ENCODE peak calls at places on chromosomes 7 and 10, in five cellular contexts. A, M, S, G and H are unnamed samples.

GRCh38 chr7:155457544-155458316 is at the start of gene EN2:
- DNase-seq in A (no peak), M (no peak), S (no peak), G (no peak), H (peak)

GRCh38 chr7:128837521-128837921 is 7.3 kb downstream of the FLNC start:
- DNase-seq in A (peak), M (no peak), S (no peak), G (no peak), H (peak)

GRCh38 chr7:19362099-19362498 is 216.9 kb upstream of the FERD3L start:
- DNase-seq in A (no peak), M (peak), S (no peak), G (peak), H (no peak)

GRCh38 chr10:88897019-88897853 is 17.2 kb downstream of the STAMBPL1 start:
- DNase-seq in A (no peak), M (peak), S (no peak), G (no peak), H (no peak)

GRCh38 chr10:133163889-133164815 is 4.1 kb downstream of the KNDC1 start:
- DNase-seq in A (no peak), M (no peak), S (no peak), G (no peak), H (peak)

GRCh38 chr7:90595341-90595800 is 750 bp upstream of the CDK14 start:
- DNase-seq in A (no peak), M (no peak), S (no peak), G (peak), H (no peak)

GRCh38 chr10:110414563-110415309 is 83.0 kb upstream of the DUSP5 start:
- DNase-seq in A (no peak), M (no peak), S (no peak), G (no peak), H (peak)

GRCh38 chr7:72183835-72184234 is 228.3 kb downstream of the CALN1 start:
- DNase-seq in A (no peak), M (peak), S (no peak), G (no peak), H (no peak)

GRCh38 chr7:112708236-112708635 is 82.0 kb downstream of the TMEM168 start:
- DNase-seq in A (no peak), M (no peak), S (no peak), G (no peak), H (no peak)

GRCh38 chr7:74493295-74493694 is 39.6 kb downstream of the GTF2IRD1 start:
- DNase-seq in A (no peak), M (no peak), S (no peak), G (no peak), H (no peak)

GRCh38 chr7:109793-110556 is 82.4 kb upstream of the FAM20C start:
- DNase-seq in A (no peak), M (no peak), S (no peak), G (no peak), H (no peak)

GRCh38 chr10:119642556-119643111 is 8.5 kb upstream of the BAG3 start:
- DNase-seq in A (no peak), M (no peak), S (no peak), G (no peak), H (no peak)

GRCh38 chr10:2933041-2933440 is 134.3 kb upstream of the PFKP start:
- DNase-seq in A (no peak), M (no peak), S (no peak), G (no peak), H (no peak)

GRCh38 chr7:39184387-39184786 is 206.7 kb downstream of the POU6F2 start:
- DNase-seq in A (no peak), M (no peak), S (no peak), G (no peak), H (no peak)

GRCh38 chr10:74049995-74050394 is 52.1 kb downstream of the VCL start:
- DNase-seq in A (no peak), M (no peak), S (no peak), G (no peak), H (no peak)

GRCh38 chr10:116702165-116702564 is 40.2 kb downstream of the HSPA12A start:
- DNase-seq in A (no peak), M (no peak), S (no peak), G (no peak), H (no peak)

GRCh38 chr10:37734971-37735370 is 122.4 kb downstream of the ZNF248 start:
- DNase-seq in A (no peak), M (no peak), S (no peak), G (no peak), H (no peak)

GRCh38 chr10:86333813-86334514 is 32.6 kb downstream of the GRID1 start:
- DNase-seq in A (no peak), M (no peak), S (no peak), G (no peak), H (peak)

GRCh38 chr10:86329896-86330680 is 36.5 kb downstream of the GRID1 start:
- DNase-seq in A (no peak), M (no peak), S (no peak), G (no peak), H (peak)

GRCh38 chr10:86331861-86332260 is 34.7 kb downstream of the GRID1 start:
- DNase-seq in A (no peak), M (no peak), S (no peak), G (no peak), H (peak)

GRCh38 chr10:86329093-86329710 is 37.4 kb downstream of the GRID1 start:
- DNase-seq in A (no peak), M (no peak), S (no peak), G (no peak), H (peak)

DNA sequence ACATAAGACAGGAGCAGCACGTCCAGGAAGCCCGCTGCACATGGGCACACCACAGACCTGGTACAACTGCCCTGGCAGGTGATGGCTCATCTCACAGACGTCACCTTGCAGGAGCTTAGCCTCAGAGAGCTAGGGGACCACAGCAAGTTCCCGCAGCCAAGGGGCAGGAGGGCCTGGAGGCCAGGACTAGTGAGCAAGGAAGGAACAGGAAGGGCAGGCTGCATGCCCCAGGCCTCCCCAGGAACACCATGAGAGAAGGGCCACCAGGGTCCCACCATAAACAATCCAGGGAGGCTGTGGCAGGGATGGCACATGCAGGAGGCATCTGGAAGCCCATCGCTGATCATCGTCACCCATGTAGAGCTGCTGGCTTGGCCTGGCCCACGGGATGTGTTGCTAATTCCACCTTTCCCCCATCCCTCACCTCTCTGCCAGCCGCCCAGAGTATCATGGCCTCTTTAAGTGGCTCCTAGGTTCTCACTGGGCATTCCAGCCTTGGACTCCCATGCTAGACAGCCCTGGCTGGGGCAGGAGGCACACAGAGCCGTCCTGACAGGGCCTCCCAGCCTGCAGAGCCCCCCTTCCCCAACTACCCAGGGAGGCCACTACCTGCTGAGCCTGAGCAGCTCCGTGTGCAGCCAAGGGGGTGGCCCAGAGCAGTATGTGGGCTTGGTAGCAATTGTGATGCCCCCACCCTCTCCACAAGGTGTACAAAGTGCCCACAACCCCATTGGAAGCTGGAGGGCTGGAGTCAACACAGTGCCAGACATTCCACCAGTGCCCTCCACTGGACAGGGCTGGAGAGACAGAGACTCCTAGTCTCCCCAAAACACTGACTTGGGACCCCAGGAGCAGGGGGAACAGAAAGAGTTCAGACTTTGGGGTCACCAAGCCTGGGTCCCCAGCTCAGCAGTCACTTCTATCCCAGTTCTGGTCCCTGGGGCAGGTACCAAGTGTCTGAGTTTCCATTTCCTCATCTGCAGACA is 35.5 kb downstream of the GRID1 start:
- DNase-seq in A (no peak), M (no peak), S (no peak), G (no peak), H (peak)
- TF ChIP-seq CTCF in A (no peak), M (no peak), S (no peak), G (no peak), H (no peak)

GRCh38 chr7:99384523-99384922 is 10.0 kb downstream of the ARPC1B start:
- DNase-seq in A (no peak), M (no peak), S (no peak), G (no peak), H (no peak)

GRCh38 chr7:99387912-99388311 is 13.4 kb downstream of the ARPC1B start:
- DNase-seq in A (no peak), M (no peak), S (no peak), G (no peak), H (peak)

GRCh38 chr7:99385564-99385963 is 11.0 kb downstream of the ARPC1B start:
- DNase-seq in A (no peak), M (no peak), S (no peak), G (no peak), H (peak)

GRCh38 chr7:99383791-99384370 is 9.4 kb downstream of the ARPC1B start:
- DNase-seq in A (no peak), M (no peak), S (no peak), G (no peak), H (no peak)

DNA sequence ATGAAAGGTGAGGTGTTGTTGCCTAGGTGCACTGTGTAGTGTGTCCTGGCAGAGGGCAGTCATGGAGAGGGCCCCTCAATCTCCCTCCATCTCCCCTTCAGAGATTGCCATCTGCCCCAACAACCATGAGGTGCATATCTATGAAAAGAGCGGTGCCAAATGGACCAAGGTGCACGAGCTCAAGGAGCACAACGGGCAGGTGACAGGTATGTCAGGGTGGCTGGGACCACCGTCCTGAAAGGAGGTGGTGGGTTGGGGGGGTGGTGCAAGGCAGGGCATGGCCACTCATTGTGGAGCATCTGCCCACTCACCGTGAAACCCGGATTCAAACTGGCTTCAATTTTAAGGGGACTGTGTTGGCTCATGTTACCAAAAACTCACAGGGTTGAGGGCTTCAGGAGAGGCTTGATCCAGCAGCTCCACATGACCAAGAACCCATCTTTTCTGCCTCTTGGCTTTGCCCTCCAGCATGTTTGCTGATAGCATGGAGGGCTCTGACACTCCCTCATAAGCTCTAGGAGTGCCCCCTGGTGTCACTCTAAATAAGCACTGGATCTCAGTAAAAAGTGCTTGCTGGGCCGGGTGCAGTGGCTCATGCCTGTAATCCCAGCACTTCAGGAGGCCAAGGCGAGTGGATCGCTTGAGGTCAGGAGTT is 12.2 kb downstream of the ARPC1B start:
- DNase-seq in A (no peak), M (peak), S (no peak), G (peak), H (peak)
- TF ChIP-seq CTCF in A (no peak), M (peak), S (no peak), G (peak), H (no peak)

DNA sequence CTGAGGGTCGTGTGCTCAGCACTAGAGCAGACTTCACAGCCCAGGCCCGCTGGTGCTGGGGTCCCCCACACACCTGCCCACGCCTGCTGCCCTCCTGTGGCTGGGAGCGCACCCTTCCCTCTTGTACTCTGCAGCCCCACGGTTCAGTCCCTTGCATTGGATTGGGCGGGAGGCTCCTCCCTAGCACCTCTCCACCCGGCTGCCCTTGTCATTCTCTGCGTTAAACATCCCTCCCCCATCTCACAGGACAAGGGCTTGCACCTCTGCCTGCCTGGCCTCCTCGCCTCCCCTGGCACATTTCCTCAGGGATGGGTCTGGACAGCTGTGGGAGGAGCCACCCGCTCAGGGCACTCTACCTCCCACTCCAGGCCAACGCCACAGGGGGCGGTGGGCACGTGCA is 68.7 kb downstream of the ALOX5 start:
- DNase-seq in A (no peak), M (no peak), S (no peak), G (no peak), H (no peak)
- TF ChIP-seq CTCF in A (no peak), M (no peak), S (no peak), G (no peak), H (no peak)

GRCh38 chr10:79608505-79609375 is 2.0 kb upstream of the SFTPA1 start:
- DNase-seq in A (no peak), M (peak), S (no peak), G (peak), H (no peak)
- TF ChIP-seq CTCF in A (peak), M (peak), S (peak), G (peak), H (peak)

DNA sequence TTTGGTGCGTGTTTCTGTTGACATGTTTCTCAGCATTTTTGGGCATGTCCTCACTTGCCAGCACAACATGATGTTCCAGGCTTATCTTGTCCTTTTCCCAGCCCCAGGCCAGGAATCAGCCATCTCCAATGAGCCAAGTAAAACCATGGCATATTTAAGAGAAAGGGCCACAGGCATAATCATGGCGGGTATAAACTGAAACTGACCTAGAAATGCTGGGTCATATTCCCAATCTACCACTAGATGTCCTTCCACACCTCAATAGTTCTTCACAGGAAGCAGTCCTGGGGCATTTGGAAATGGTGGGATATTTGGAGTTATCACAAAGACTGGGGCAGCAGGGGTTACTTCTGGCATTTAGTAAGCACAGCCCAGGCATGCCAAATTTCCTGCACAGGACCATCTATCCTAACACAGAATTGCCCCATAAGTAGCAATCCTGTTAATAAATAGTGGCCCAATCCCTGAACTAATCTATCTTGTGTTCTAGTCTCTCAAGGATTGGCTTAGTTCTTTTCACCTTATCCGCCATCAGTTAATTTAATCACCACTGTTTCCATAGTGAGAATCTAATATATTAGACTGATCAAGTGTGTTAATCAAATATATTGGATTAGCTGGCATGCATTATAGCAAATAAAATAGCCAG is 101.6 kb downstream of the NPSR1 start:
- DNase-seq in A (no peak), M (peak), S (no peak), G (peak), H (no peak)
- TF ChIP-seq CTCF in A (peak), M (peak), S (no peak), G (peak), H (peak)

GRCh38 chr7:44325811-44326241 is 432 bp upstream of the CAMK2B start:
- DNase-seq in A (no peak), M (no peak), S (no peak), G (no peak), H (no peak)

GRCh38 chr7:44323381-44324203 is 1.8 kb downstream of the CAMK2B start:
- DNase-seq in A (no peak), M (no peak), S (no peak), G (no peak), H (no peak)

GRCh38 chr7:44326261-44327125 is 1.1 kb upstream of the CAMK2B start:
- DNase-seq in A (no peak), M (no peak), S (no peak), G (no peak), H (no peak)

GRCh38 chr7:44324204-44325126 is 929 bp downstream of the CAMK2B start:
- DNase-seq in A (no peak), M (no peak), S (no peak), G (no peak), H (no peak)

DNA sequence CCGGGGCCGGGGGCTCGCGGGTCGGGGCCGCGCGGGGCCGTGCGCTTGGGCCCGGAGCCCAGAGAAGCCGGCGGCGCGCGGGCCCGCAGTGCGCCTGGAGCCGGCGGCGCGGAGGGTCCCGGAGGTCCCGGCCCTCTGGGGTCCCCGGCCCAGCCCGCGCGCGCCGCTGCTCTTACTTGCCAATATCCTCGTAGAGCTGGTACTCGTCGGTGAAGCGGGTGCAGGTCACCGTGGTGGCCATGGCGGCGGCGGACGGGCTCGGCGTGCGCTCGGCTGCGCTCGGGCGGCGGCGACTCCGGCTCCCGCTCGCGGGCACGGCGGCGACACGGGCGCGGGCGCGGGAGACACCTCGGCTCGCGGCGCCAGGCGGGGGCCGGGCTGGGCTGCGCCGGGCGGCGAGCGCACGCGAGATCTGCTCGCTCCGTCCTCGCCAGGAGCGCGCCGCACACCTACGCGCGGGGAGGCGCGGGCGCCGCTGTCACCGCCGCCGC is at the start of gene CAMK2B:
- DNase-seq in A (no peak), M (no peak), S (no peak), G (no peak), H (peak)
- TF ChIP-seq CTCF in A (no peak), M (no peak), S (no peak), G (no peak), H (no peak)

GRCh38 chr7:106779877-106780276 is 85.2 kb upstream of the PIK3CG start:
- DNase-seq in A (no peak), M (no peak), S (no peak), G (no peak), H (peak)
- TF ChIP-seq CTCF in A (no peak), M (no peak), S (no peak), G (no peak), H (peak)

GRCh38 chr10:131419797-131420196 is 108.3 kb upstream of the TCERG1L start:
- DNase-seq in A (peak), M (no peak), S (no peak), G (no peak), H (peak)
- TF ChIP-seq CTCF in A (no peak), M (no peak), S (no peak), G (no peak), H (no peak)

DNA sequence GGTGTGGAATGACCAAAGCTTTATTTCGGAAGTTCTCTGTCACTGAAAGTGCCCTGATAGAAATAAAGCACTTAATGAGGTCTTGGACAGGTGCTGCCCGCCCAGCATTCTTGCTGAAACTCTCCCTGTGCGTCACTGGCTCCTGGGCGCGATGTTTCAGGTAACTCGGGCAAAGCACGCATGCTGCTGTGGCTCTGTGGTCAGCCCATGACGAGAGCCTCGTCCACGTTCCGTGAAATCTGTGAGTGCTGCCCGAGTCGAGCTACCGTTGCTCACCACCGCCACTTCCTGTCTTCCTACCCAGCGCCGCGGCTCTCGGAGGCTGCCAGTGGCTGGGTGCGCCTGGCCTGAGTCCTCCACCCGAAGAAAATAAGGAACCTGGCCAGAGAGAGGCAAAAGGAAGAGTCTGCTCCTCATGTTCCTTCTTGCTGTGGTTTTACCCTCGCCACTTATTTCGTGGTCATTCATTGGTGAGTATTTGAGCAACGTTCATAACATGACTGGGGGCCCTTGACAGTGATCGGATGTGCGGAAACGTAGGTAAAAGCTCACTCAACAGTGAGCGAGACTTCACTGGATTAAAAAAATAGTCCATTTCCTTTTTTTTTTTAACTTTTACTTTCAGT is 95.5 kb downstream of the MAP3K8 start:
- DNase-seq in A (peak), M (no peak), S (peak), G (no peak), H (peak)
- TF ChIP-seq CTCF in A (no peak), M (no peak), S (no peak), G (no peak), H (no peak)